ENCODE peak calls at places on chromosomes 2 and 18, in ten cellular contexts. Q, S, D, O, W, G, I, Z, U and R are unnamed samples.

GRCh38 chr2:157625311-157625710 is 3.4 kb downstream of the ACVR1C start:
- DNase-seq in Q (no peak), S (no peak), D (no peak), O (no peak), W (no peak), G (no peak), I (no peak), Z (no peak), U (no peak), R (no peak)

GRCh38 chr18:59839241-59839640 is 60.6 kb upstream of the PMAIP1 start:
- DNase-seq in Q (no peak), S (no peak), D (no peak), O (no peak), W (no peak), G (no peak), I (no peak), Z (no peak), U (no peak), R (no peak)

GRCh38 chr2:33023732-33024301 is 77.1 kb downstream of the LTBP1 start:
- DNase-seq in Q (no peak), S (no peak), D (no peak), O (no peak), W (no peak), G (no peak), I (no peak), Z (no peak), U (no peak), R (no peak)

GRCh38 chr18:35526476-35527120 is 28.8 kb upstream of the INO80C start:
- DNase-seq in Q (no peak), S (no peak), D (no peak), O (no peak), W (peak; percentile 18), G (no peak), I (no peak), Z (peak; percentile 50), U (no peak), R (no peak)

GRCh38 chr18:54924948-54925347 is 34.3 kb downstream of the CCDC68 start:
- DNase-seq in Q (no peak), S (peak; percentile 28), D (no peak), O (no peak), W (no peak), G (no peak), I (no peak), Z (no peak), U (no peak), R (no peak)

GRCh38 chr2:74542978-74543377 is 10.8 kb downstream of the LOXL3 start:
- DNase-seq in Q (no peak), S (no peak), D (no peak), O (no peak), W (no peak), G (no peak), I (no peak), Z (no peak), U (no peak), R (no peak)

GRCh38 chr2:27647289-27647688 is 16.1 kb downstream of the SUPT7L start:
- DNase-seq in Q (no peak), S (no peak), D (no peak), O (no peak), W (no peak), G (no peak), I (no peak), Z (no peak), U (no peak), R (no peak)

GRCh38 chr18:59957957-59958356 is 58.2 kb downstream of the PMAIP1 start:
- DNase-seq in Q (peak; percentile 71), S (peak; percentile 52), D (no peak), O (no peak), W (peak; percentile 47), G (no peak), I (peak; percentile 67), Z (no peak), U (peak; percentile 9), R (peak; percentile 20)

GRCh38 chr2:160384791-160385190 is 108.8 kb downstream of the RBMS1 start:
- DNase-seq in Q (no peak), S (no peak), D (no peak), O (no peak), W (no peak), G (no peak), I (no peak), Z (no peak), U (no peak), R (no peak)

GRCh38 chr2:160389875-160390274 is 103.7 kb downstream of the RBMS1 start:
- DNase-seq in Q (no peak), S (no peak), D (no peak), O (no peak), W (no peak), G (no peak), I (no peak), Z (no peak), U (no peak), R (no peak)

GRCh38 chr2:160388464-160389263 is 104.9 kb downstream of the RBMS1 start:
- DNase-seq in Q (peak; percentile 30), S (no peak), D (no peak), O (peak; percentile 77), W (peak; percentile 32), G (no peak), I (no peak), Z (peak; percentile 45), U (no peak), R (no peak)

GRCh38 chr2:160390544-160391258 is 102.9 kb downstream of the RBMS1 start:
- DNase-seq in Q (no peak), S (no peak), D (no peak), O (no peak), W (no peak), G (no peak), I (no peak), Z (no peak), U (no peak), R (no peak)

GRCh38 chr2:160387558-160388262 is 105.9 kb downstream of the RBMS1 start:
- DNase-seq in Q (peak; percentile 41), S (peak; percentile 58), D (no peak), O (peak; percentile 95), W (peak; percentile 53), G (no peak), I (no peak), Z (no peak), U (no peak), R (no peak)
- TF ChIP-seq POLR2AphosphoS5 in Q (peak; percentile 43), S (no peak), D (peak; percentile 21), O (peak; percentile 47), W (peak; percentile 61), G (no peak), I (no peak), Z (no peak), U (no peak), R (peak; percentile 24)

GRCh38 chr2:55885944-55886281 is 37.7 kb downstream of the EFEMP1 start:
- DNase-seq in Q (no peak), S (no peak), D (no peak), O (no peak), W (no peak), G (no peak), I (no peak), Z (no peak), U (no peak), R (no peak)

GRCh38 chr2:55883339-55883738 is 40.2 kb downstream of the EFEMP1 start:
- DNase-seq in Q (peak; percentile 36), S (peak; percentile 49), D (no peak), O (no peak), W (no peak), G (no peak), I (no peak), Z (no peak), U (no peak), R (no peak)

GRCh38 chr2:55883829-55884228 is 39.8 kb downstream of the EFEMP1 start:
- DNase-seq in Q (no peak), S (no peak), D (no peak), O (no peak), W (no peak), G (no peak), I (no peak), Z (no peak), U (no peak), R (no peak)

GRCh38 chr2:55887351-55887750 is 36.2 kb downstream of the EFEMP1 start:
- DNase-seq in Q (no peak), S (no peak), D (no peak), O (no peak), W (no peak), G (no peak), I (no peak), Z (no peak), U (no peak), R (no peak)

GRCh38 chr2:55885129-55885943 is 38.2 kb downstream of the EFEMP1 start:
- DNase-seq in Q (no peak), S (peak; percentile 95), D (no peak), O (no peak), W (no peak), G (no peak), I (peak; percentile 24), Z (no peak), U (no peak), R (no peak)
- H3K4me3 ChIP-seq in Q (no peak overlapping the region), S (no peak overlapping the region), D (no peak overlapping the region), O (no peak overlapping the region), W (no peak overlapping the region), G (no peak overlapping the region), I (no peak overlapping the region), Z (no peak overlapping the region), U (no peak overlapping the region), R (no peak overlapping the region)

GRCh38 chr2:190677255-190677654 is 28.4 kb downstream of the NAB1 start:
- DNase-seq in Q (no peak), S (no peak), D (no peak), O (no peak), W (no peak), G (no peak), I (no peak), Z (no peak), U (no peak), R (no peak)

GRCh38 chr2:190679391-190679790 is 30.5 kb downstream of the NAB1 start:
- DNase-seq in Q (no peak), S (no peak), D (no peak), O (no peak), W (no peak), G (no peak), I (no peak), Z (no peak), U (no peak), R (no peak)

GRCh38 chr2:190682168-190682567 is 33.3 kb downstream of the NAB1 start:
- DNase-seq in Q (no peak), S (peak; percentile 64), D (no peak), O (no peak), W (no peak), G (no peak), I (peak; percentile 18), Z (no peak), U (no peak), R (no peak)

GRCh38 chr2:190678444-190679162 is 29.7 kb downstream of the NAB1 start:
- DNase-seq in Q (no peak), S (peak; percentile 74), D (no peak), O (no peak), W (no peak), G (peak; percentile 86), I (no peak), Z (peak; percentile 39), U (no peak), R (no peak)

DNA sequence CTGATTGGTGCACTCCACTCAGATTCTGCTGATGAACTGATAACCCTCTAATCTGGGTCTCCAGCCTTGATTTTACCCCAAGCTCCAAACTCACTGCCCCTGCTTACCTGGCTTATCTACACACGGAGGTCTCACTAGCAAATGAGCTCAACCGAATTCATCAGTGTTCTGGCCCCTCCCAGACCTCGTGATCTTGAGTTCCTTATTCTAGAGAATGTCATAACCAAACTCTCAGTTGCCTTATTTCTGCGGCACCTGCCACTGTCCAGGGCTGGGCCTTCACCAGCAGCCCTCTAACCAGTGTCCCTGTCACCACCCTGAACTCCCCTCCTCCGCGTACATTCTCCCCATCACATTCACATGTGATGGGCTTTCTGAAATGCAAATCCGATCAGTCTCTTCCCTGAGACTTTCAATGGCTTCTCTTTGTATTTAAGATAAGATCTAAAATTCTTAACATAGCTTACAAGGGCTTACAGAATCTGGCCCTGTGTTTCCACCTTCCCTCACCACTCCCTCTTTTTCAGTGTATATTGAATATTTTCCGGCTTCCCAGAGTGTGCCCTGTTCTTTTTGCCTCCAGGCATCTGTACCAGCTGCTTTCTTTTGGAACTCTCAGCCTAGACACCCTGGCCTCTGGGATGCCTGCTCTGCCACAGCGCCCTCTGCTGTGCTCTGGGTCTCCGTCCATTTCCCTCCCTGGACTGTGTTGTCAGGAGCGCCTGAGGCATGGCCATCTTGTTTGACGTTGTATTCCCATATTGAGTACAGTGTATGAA is 31.1 kb downstream of the NAB1 start:
- DNase-seq in Q (peak; percentile 49), S (no peak), D (peak; percentile 59), O (no peak), W (peak; percentile 73), G (peak; percentile 54), I (peak; percentile 16), Z (peak; percentile 87), U (peak; percentile 27), R (peak; percentile 5)
- TF ChIP-seq POLR2AphosphoS5 in Q (no peak), S (no peak), D (no peak), O (no peak), W (no peak), G (peak; percentile 89), I (no peak), Z (no peak), U (no peak), R (no peak)

DNA sequence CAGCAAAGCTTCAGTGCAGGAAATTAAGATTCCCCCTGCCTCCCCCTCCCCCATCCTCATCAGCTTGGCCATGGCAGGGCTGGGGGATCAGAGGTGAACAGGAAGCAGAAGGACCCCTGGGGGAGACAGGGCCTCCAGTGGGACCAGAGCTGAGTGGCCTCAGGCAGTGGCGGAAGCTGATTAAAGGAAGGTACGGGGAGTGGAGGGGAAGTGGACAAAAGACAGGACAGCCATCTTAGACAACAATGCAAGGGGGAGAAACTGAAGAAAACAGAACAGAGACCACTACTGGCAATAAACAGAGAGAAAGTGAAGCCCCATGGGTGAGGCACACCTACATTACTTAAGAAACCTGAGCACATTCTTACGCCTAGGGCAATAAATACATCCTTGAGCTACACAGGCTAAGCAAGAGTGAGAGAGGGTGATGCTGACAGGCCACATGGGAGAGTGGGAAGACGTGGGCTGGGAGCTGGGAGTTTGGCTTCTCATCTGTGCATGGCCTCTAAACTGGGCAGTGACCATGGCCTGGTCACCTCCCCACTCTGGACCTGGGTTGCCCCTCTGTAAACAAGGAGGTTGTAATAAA is 59.6 kb downstream of the BCL11A start:
- DNase-seq in Q (no peak), S (no peak), D (no peak), O (no peak), W (no peak), G (no peak), I (no peak), Z (no peak), U (no peak), R (no peak)
- H3K4me3 ChIP-seq in Q (no peak overlapping the region), S (no peak overlapping the region), D (no peak overlapping the region), O (no peak overlapping the region), W (no peak overlapping the region), G (no peak overlapping the region), I (no peak overlapping the region), Z (no peak overlapping the region), U (no peak overlapping the region), R (no peak overlapping the region)